ENCODE peak calls at places on chromosomes 16 and 17, in eight cellular contexts. S is lower leg skin, T is breast epithelium, Q is uterus, Z is heart left ventricle, N is gastrocnemius medialis, E is body of pancreas, C is ovary. P is an unnamed sample.

GRCh38 chr16:26644912-26645543 is 421.7 kb upstream of the C16orf82 start:
- DNase-seq in N (no peak), Q (no peak), T (no peak), E (no peak), S (no peak), C (no peak), Z (no peak), P (no peak)

GRCh38 chr17:73719588-73720071 is 75.4 kb upstream of the SDK2 start:
- DNase-seq in Z (peak), T (no peak), S (no peak), N (no peak), C (no peak), E (peak), Q (no peak), P (no peak)

GRCh38 chr17:58527949-58528348 is 13.5 kb upstream of the MTMR4 start:
- DNase-seq in N (no peak), E (no peak), S (no peak), T (no peak), C (no peak), Z (no peak), Q (no peak), P (no peak)

GRCh38 chr16:27220991-27221390 is 17.7 kb downstream of the KDM8 start:
- DNase-seq in T (no peak), Z (peak), E (no peak), C (no peak), S (no peak), Q (no peak), N (no peak), P (no peak)

GRCh38 chr17:43599835-43600234 is 53.7 kb upstream of the ETV4 start:
- DNase-seq in T (no peak), Z (no peak), N (no peak), Q (no peak), S (no peak), E (peak), C (no peak), P (peak)

GRCh38 chr16:83994087-83994486 is 26.0 kb downstream of the NECAB2 start:
- DNase-seq in S (no peak), Z (no peak), T (no peak), C (no peak), N (no peak), E (peak), Q (no peak), P (peak)

GRCh38 chr17:81002409-81003361 is 11.0 kb downstream of the CHMP6 start:
- DNase-seq in S (peak), Q (peak), E (peak), N (no peak), Z (peak), C (peak), T (no peak), P (peak)

GRCh38 chr17:62216847-62217246 is 151.8 kb upstream of the MED13 start:
- DNase-seq in C (no peak), Z (no peak), E (no peak), Q (no peak), N (no peak), S (no peak), T (no peak), P (no peak)

GRCh38 chr17:58311429-58311894 is 17.1 kb downstream of the TSPOAP1 start:
- DNase-seq in N (no peak), T (no peak), Z (peak), Q (peak), S (no peak), C (no peak), E (no peak), P (no peak)

GRCh38 chr17:27578718-27579085 is 52.3 kb upstream of the LGALS9 start:
- DNase-seq in N (no peak), S (no peak), Z (no peak), E (no peak), T (no peak), C (no peak), Q (no peak), P (no peak)

GRCh38 chr17:31842416-31843381 is 16.3 kb downstream of the COPRS start:
- DNase-seq in T (peak), S (peak), E (peak), Q (peak), C (peak), Z (peak), N (peak), P (peak)

GRCh38 chr17:43648916-43649315 is 12.8 kb downstream of the MEOX1 start:
- DNase-seq in C (no peak), Z (no peak), Q (no peak), N (no peak), T (no peak), S (no peak), E (no peak), P (no peak)

GRCh38 chr16:3457434-3458252 is 14.2 kb downstream of the NAA60 start:
- DNase-seq in E (peak), Z (peak), C (peak), S (peak), N (peak), T (peak), Q (peak), P (peak)

GRCh38 chr16:74567901-74568300 is 39.0 kb downstream of the GLG1 start:
- DNase-seq in C (no peak), Q (no peak), Z (no peak), S (no peak), N (no peak), E (no peak), T (no peak), P (no peak)

GRCh38 chr16:964696-965395 is 5.9 kb downstream of the LMF1 start:
- DNase-seq in T (no peak), S (no peak), N (no peak), C (no peak), Q (no peak), Z (no peak), E (no peak), P (no peak)

GRCh38 chr17:45314761-45315549 is 1.9 kb downstream of the MAP3K14 start:
- DNase-seq in Z (no peak), E (no peak), T (no peak), N (no peak), C (no peak), S (no peak), Q (no peak), P (no peak)
- TF ChIP-seq POLR2A in Z (no peak), E (peak), T (no peak), N (no peak), C (no peak), S (no peak), Q (no peak), P (no peak)

DNA sequence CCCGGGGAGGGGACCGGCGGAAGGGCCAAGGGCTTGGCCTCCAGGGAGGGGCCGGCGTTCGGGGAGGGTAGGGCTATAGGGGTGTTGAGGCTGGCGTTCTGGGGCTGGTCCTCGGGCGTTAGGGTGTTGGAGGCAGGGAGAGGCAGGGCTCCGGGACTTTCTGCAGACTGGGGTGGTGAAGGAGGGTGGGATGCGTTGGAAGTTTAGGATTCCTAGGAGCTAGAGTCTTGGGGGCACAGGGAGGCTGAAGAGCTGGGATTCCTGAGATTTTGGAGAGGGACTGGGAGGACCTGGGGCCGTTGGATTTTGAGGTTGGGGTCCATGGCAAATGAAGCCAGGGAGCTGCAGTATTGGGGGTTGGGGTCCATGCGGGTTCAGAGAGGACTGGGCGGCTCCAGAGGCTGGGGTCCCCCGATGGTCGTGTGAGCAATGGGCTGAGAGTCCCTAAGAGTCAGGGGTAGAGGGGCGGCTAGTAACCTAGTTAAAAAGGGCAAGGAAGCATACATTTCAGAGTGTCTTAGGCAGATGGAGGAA is 740 bp downstream of the NFATC2IP start:
- DNase-seq in E (no peak), C (no peak), T (no peak), N (no peak), Z (no peak), Q (no peak), S (no peak), P (peak)
- TF ChIP-seq POLR2A in E (no peak), C (no peak), T (no peak), N (no peak), Z (no peak), Q (no peak), S (no peak), P (no peak)

GRCh38 chr16:19524866-19525723 is 1.4 kb downstream of the CCP110 start:
- DNase-seq in E (no peak), T (no peak), N (no peak), Z (no peak), S (no peak), C (no peak), Q (no peak), P (no peak)

GRCh38 chr16:19522369-19523159 is 666 bp upstream of the GDE1 start:
- DNase-seq in T (no peak), Q (no peak), E (no peak), S (no peak), C (no peak), N (no peak), Z (no peak), P (no peak)

GRCh38 chr16:19523184-19523558 is 571 bp upstream of the CCP110 start:
- DNase-seq in C (no peak), T (no peak), N (no peak), Z (no peak), S (no peak), E (no peak), Q (peak), P (no peak)

GRCh38 chr16:19524356-19524865 is 669 bp downstream of the CCP110 start:
- DNase-seq in T (no peak), Z (no peak), C (no peak), Q (no peak), E (no peak), N (no peak), S (no peak), P (no peak)

DNA sequence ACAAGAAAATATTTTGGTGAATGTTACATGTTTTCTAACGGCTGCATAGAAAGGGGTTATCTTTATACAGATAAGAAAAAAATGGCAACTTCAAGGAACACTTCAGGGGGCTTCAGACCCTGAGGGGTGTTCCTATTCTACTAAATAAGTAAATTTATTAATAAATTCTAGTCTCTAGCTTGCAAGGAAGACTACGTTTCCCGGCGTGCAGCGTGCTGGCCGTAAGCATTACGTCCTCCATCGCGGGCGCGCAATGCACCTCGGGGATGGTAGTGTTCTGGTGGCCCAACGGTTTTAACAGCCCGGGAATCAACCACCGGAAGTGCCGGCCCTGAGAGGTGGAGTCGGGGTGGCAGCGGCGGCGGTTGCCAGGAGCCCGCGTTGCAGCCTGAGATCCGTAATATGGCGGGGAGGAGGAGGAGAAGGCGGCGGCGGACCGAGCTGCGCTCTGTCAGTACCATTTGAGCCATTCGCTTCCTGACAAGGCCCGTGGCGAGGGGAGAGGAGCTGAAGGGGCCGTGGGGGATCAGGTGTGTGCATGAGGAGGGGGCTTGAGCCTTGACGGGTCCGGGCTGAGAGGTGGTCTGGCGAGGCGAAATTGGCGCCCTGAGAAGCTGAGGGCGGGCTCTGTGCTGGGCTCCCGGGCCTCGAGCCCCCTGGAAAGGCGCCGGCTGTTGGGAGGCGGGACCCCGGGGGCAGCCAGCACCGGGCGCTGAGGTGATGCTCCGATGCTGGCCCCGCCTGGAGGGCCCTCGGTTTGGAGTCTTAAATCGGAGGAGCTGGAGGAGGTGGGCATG is at the start of gene CCP110:
- DNase-seq in Q (peak), E (peak), Z (peak), T (peak), C (peak), S (peak), N (peak), P (peak)
- TF ChIP-seq POLR2A in Q (peak), E (peak), Z (peak), T (peak), C (peak), S (no peak), N (no peak), P (peak)

GRCh38 chr17:76252040-76252954 is 12.0 kb upstream of the RNF157 start:
- DNase-seq in Q (no peak), T (peak), N (peak), S (peak), C (no peak), Z (no peak), E (peak), P (no peak)
- TF ChIP-seq POLR2A in Q (no peak), T (no peak), N (peak), S (no peak), C (no peak), Z (no peak), E (no peak), P (no peak)

GRCh38 chr16:65489531-65490023 is 367.7 kb upstream of the CDH11 start:
- DNase-seq in E (no peak), N (no peak), Z (no peak), C (no peak), S (no peak), Q (no peak), T (no peak), P (no peak)
- TF ChIP-seq POLR2A in E (no peak), N (no peak), Z (no peak), C (no peak), S (no peak), Q (no peak), T (no peak), P (no peak)

GRCh38 chr16:11475896-11476630 is 110.7 kb downstream of the LITAF start:
- DNase-seq in S (no peak), Q (no peak), C (no peak), E (no peak), Z (no peak), T (no peak), N (no peak), P (no peak)
- TF ChIP-seq POLR2A in S (no peak), Q (no peak), C (no peak), E (no peak), Z (no peak), T (no peak), N (no peak), P (no peak)

DNA sequence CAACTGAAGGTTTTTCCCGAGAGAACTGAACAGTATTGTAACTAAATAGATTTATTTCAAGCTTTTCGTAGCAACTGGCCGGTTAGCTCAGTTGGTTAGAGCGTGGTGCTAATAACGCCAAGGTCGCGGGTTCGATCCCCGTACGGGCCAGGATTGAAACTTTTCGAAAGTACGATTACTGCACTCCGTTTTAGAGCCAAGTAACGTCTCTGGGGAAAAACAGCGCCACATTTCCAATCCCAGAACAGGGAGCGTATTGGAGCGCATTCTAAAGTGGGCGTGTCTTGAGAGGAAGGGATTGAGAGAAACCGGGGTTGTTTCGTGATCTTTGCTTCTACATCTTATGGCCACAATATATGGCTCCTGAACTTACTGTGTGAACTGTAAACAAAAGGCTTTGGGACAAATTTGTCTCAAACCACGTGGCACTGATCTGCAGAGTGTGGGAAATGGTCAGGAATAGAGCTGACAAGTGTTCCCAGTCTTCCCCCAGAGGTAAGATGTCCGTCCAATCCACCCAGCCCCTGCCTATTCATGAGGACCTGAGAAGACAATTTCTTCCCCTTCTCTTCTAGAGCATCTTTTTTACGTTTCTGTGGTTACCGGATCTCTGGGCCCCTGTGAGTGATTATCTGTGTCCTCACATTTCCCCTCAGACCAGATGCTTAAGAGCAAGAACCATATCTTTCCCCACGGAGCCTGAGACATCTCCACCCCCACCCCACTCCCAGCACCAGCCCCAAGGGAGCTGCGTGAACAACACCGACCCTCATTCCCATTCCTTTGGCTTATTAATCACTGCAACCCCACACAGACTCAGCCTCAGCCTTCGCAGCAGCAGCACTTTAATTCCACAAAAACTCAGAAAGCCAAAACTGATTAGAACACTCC is 2.2 kb downstream of the BORCS6 start:
- DNase-seq in N (peak), C (peak), T (peak), Z (peak), S (peak), E (peak), Q (peak), P (peak)
- TF ChIP-seq POLR2A in N (peak), C (no peak), T (peak), Z (peak), S (no peak), E (peak), Q (peak), P (no peak)

GRCh38 chr17:38559025-38559879 is 46.5 kb downstream of the SRCIN1 start:
- DNase-seq in S (peak), Q (peak), T (peak), C (peak), N (peak), E (peak), Z (peak), P (no peak)
- TF ChIP-seq POLR2A in S (no peak), Q (no peak), T (peak), C (peak), N (peak), E (peak), Z (no peak), P (no peak)

DNA sequence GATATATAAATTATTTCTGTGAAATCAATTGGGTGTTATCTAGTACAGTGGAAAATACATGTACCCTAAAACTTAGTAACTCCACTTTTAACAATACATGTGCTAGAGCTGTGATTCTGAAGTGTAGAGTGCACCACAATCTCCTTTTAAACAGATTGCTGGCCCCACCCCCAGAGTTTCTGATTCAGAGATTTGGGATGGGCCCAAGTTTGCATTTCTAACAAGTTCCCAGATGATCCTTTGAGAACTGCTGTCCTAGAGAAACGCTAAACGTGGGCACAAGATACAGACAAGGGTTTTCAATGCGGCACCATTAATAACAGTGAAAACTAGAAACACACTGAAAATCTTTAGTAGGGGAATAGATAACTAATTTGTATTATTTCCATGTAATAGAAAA is 49.2 kb downstream of the NXPH3 start:
- DNase-seq in E (no peak), N (no peak), C (no peak), S (no peak), T (no peak), Z (no peak), Q (no peak), P (no peak)
- TF ChIP-seq POLR2A in E (no peak), N (no peak), C (no peak), S (no peak), T (no peak), Z (no peak), Q (no peak), P (no peak)